ENCODE peak calls at places on chromosome 4, in six cellular contexts. J, H, D, B, F and N are unnamed samples.

GRCh38 chr4:185640809-185641675 is 105.7 kb upstream of the PDLIM3 start:
- DNase-seq in J (no peak), H (peak; percentile 48), D (peak; percentile 49), B (peak; percentile 89), F (no peak), N (peak; percentile 74)

GRCh38 chr4:143089291-143089690 is 95.4 kb upstream of the USP38 start:
- DNase-seq in J (no peak), H (no peak), D (peak; percentile 19), B (no peak), F (no peak), N (no peak)

GRCh38 chr4:151887151-151887815 is 126.5 kb upstream of the GATB start:
- DNase-seq in J (no peak), H (no peak), D (peak; percentile 31), B (peak; percentile 46), F (no peak), N (peak; percentile 25)

GRCh38 chr4:138898282-138898681 is 117.3 kb upstream of the NOCT start:
- DNase-seq in J (no peak), H (peak; percentile 85), D (peak; percentile 13), B (peak; percentile 31), F (no peak), N (peak; percentile 49)

GRCh38 chr4:33961751-33962150 is 2282.6 kb downstream of the ARAP2 start:
- DNase-seq in J (no peak), H (no peak), D (peak; percentile 81), B (peak; percentile 3), F (no peak), N (no peak)

GRCh38 chr4:154004859-154005520 is 216.1 kb upstream of the SFRP2 start:
- DNase-seq in J (no peak), H (no peak), D (peak; percentile 79), B (peak; percentile 98), F (no peak), N (peak; percentile 15)

GRCh38 chr4:7928711-7929505 is 10.8 kb downstream of the AFAP1 start:
- DNase-seq in J (no peak), H (no peak), D (peak; percentile 41), B (peak; percentile 50), F (no peak), N (no peak)

GRCh38 chr4:169205146-169205806 is 65.5 kb downstream of the SH3RF1 start:
- DNase-seq in J (no peak), H (no peak), D (no peak), B (no peak), F (no peak), N (no peak)

GRCh38 chr4:24226018-24226417 is 336.2 kb upstream of the PPARGC1A start:
- DNase-seq in J (no peak), H (no peak), D (peak; percentile 41), B (peak; percentile 41), F (no peak), N (no peak)